ENCODE peak calls at places on chromosomes 6 and 20, in seven cellular contexts. One of them, this sample, is unnamed. For H3K9me3, the result is how much of the 10 kb centered on the place peaks cover.

GRCh38 chr20:44079968-44080560 is 106.9 kb downstream of the JPH2 start:
- DNase-seq in lower lobe of right lung: no peak
- DNase-seq in CD8-positive, alpha-beta memory T cell: no peak
- DNase-seq in aorta: no peak
- DNase-seq in HAP-1: no peak
- DNase-seq in heart left ventricle: no peak
- DNase-seq in CD4-positive, alpha-beta T cell: no peak
- DNase-seq in this sample: no peak

GRCh38 chr20:1293641-1294379 is 27.7 kb downstream of the SNPH start:
- DNase-seq in lower lobe of right lung: no peak
- DNase-seq in CD8-positive, alpha-beta memory T cell: no peak
- DNase-seq in aorta: no peak
- DNase-seq in HAP-1: no peak
- DNase-seq in heart left ventricle: no peak
- DNase-seq in CD4-positive, alpha-beta T cell: no peak
- DNase-seq in this sample: no peak

GRCh38 chr20:15708984-15709598 is 864.2 kb downstream of the KIF16B start:
- DNase-seq in lower lobe of right lung: peak
- DNase-seq in CD8-positive, alpha-beta memory T cell: no peak
- DNase-seq in aorta: peak
- DNase-seq in HAP-1: peak
- DNase-seq in heart left ventricle: no peak
- DNase-seq in CD4-positive, alpha-beta T cell: no peak
- DNase-seq in this sample: no peak

GRCh38 chr6:89984926-89985743 is 90.9 kb downstream of the GJA10 start:
- DNase-seq in lower lobe of right lung: peak
- DNase-seq in CD8-positive, alpha-beta memory T cell: no peak
- DNase-seq in aorta: peak
- DNase-seq in HAP-1: peak
- DNase-seq in heart left ventricle: peak
- DNase-seq in CD4-positive, alpha-beta T cell: no peak
- DNase-seq in this sample: no peak

GRCh38 chr20:38231786-38232130 is 28.8 kb downstream of the KIAA1755 start:
- DNase-seq in lower lobe of right lung: no peak
- DNase-seq in CD8-positive, alpha-beta memory T cell: no peak
- DNase-seq in aorta: peak
- DNase-seq in HAP-1: no peak
- DNase-seq in heart left ventricle: peak
- DNase-seq in CD4-positive, alpha-beta T cell: no peak
- DNase-seq in this sample: no peak

GRCh38 chr20:9323622-9324021 is 190.8 kb upstream of the LAMP5 start:
- DNase-seq in lower lobe of right lung: no peak
- DNase-seq in CD8-positive, alpha-beta memory T cell: no peak
- DNase-seq in aorta: no peak
- DNase-seq in HAP-1: peak
- DNase-seq in heart left ventricle: no peak
- DNase-seq in CD4-positive, alpha-beta T cell: no peak
- DNase-seq in this sample: no peak

GRCh38 chr6:142913511-142914047 is 31.4 kb downstream of the HIVEP2 start:
- DNase-seq in lower lobe of right lung: no peak
- DNase-seq in CD8-positive, alpha-beta memory T cell: peak
- DNase-seq in aorta: no peak
- DNase-seq in HAP-1: no peak
- DNase-seq in heart left ventricle: no peak
- DNase-seq in CD4-positive, alpha-beta T cell: peak
- DNase-seq in this sample: peak

GRCh38 chr6:168374051-168374502 is 54.5 kb upstream of the DACT2 start:
- DNase-seq in lower lobe of right lung: no peak
- DNase-seq in CD8-positive, alpha-beta memory T cell: no peak
- DNase-seq in aorta: no peak
- DNase-seq in HAP-1: no peak
- DNase-seq in heart left ventricle: no peak
- DNase-seq in CD4-positive, alpha-beta T cell: no peak
- DNase-seq in this sample: no peak

GRCh38 chr6:41371992-41372525 is 36.7 kb downstream of the NCR2 start:
- DNase-seq in lower lobe of right lung: no peak
- DNase-seq in CD8-positive, alpha-beta memory T cell: no peak
- DNase-seq in aorta: no peak
- DNase-seq in HAP-1: peak
- DNase-seq in heart left ventricle: no peak
- DNase-seq in CD4-positive, alpha-beta T cell: no peak
- DNase-seq in this sample: no peak

GRCh38 chr6:77178821-77179220 is 284.5 kb downstream of the HTR1B start:
- DNase-seq in lower lobe of right lung: no peak
- DNase-seq in CD8-positive, alpha-beta memory T cell: no peak
- DNase-seq in aorta: no peak
- DNase-seq in HAP-1: no peak
- DNase-seq in heart left ventricle: no peak
- DNase-seq in CD4-positive, alpha-beta T cell: no peak
- DNase-seq in this sample: no peak

GRCh38 chr6:1962201-1962600 is 283.2 kb downstream of the GMDS start:
- DNase-seq in lower lobe of right lung: no peak
- DNase-seq in CD8-positive, alpha-beta memory T cell: no peak
- DNase-seq in aorta: no peak
- DNase-seq in HAP-1: no peak
- DNase-seq in heart left ventricle: no peak
- DNase-seq in CD4-positive, alpha-beta T cell: no peak
- DNase-seq in this sample: no peak

GRCh38 chr20:55893031-55893430 is 112.3 kb downstream of the CBLN4 start:
- DNase-seq in lower lobe of right lung: no peak
- DNase-seq in CD8-positive, alpha-beta memory T cell: no peak
- DNase-seq in aorta: no peak
- DNase-seq in HAP-1: no peak
- DNase-seq in heart left ventricle: no peak
- DNase-seq in CD4-positive, alpha-beta T cell: no peak
- DNase-seq in this sample: no peak

GRCh38 chr6:158625881-158626305 is 18.6 kb downstream of the DYNLT1 start:
- DNase-seq in lower lobe of right lung: no peak
- DNase-seq in CD8-positive, alpha-beta memory T cell: no peak
- DNase-seq in aorta: no peak
- DNase-seq in HAP-1: no peak
- DNase-seq in heart left ventricle: no peak
- DNase-seq in CD4-positive, alpha-beta T cell: no peak
- DNase-seq in this sample: no peak

GRCh38 chr6:692356-692851 is 535 bp downstream of the EXOC2 start:
- DNase-seq in lower lobe of right lung: peak
- DNase-seq in CD8-positive, alpha-beta memory T cell: peak
- DNase-seq in aorta: peak
- DNase-seq in HAP-1: peak
- DNase-seq in heart left ventricle: no peak
- DNase-seq in CD4-positive, alpha-beta T cell: peak
- DNase-seq in this sample: peak

GRCh38 chr6:39166918-39167301 is 51.9 kb upstream of the SAYSD1 start:
- DNase-seq in lower lobe of right lung: no peak
- DNase-seq in CD8-positive, alpha-beta memory T cell: no peak
- DNase-seq in aorta: no peak
- DNase-seq in HAP-1: no peak
- DNase-seq in heart left ventricle: no peak
- DNase-seq in CD4-positive, alpha-beta T cell: no peak
- DNase-seq in this sample: no peak

GRCh38 chr6:106417572-106418147 is 57.1 kb downstream of the CRYBG1 start:
- DNase-seq in lower lobe of right lung: no peak
- DNase-seq in CD8-positive, alpha-beta memory T cell: no peak
- DNase-seq in aorta: no peak
- DNase-seq in HAP-1: no peak
- DNase-seq in heart left ventricle: no peak
- DNase-seq in CD4-positive, alpha-beta T cell: no peak
- DNase-seq in this sample: no peak

GRCh38 chr6:161557333-161558107 is 283.7 kb upstream of the AGPAT4 start:
- DNase-seq in lower lobe of right lung: no peak
- DNase-seq in CD8-positive, alpha-beta memory T cell: no peak
- DNase-seq in aorta: no peak
- DNase-seq in HAP-1: no peak
- DNase-seq in heart left ventricle: no peak
- DNase-seq in CD4-positive, alpha-beta T cell: no peak
- DNase-seq in this sample: no peak

GRCh38 chr20:19828233-19828632 is 70.2 kb downstream of the RIN2 start:
- DNase-seq in lower lobe of right lung: no peak
- DNase-seq in CD8-positive, alpha-beta memory T cell: no peak
- DNase-seq in aorta: no peak
- DNase-seq in HAP-1: no peak
- DNase-seq in heart left ventricle: no peak
- DNase-seq in CD4-positive, alpha-beta T cell: no peak
- DNase-seq in this sample: no peak

GRCh38 chr20:14288341-14289330 is 48.8 kb downstream of the FLRT3 start:
- DNase-seq in lower lobe of right lung: no peak
- DNase-seq in CD8-positive, alpha-beta memory T cell: no peak
- DNase-seq in aorta: no peak
- DNase-seq in HAP-1: no peak
- DNase-seq in heart left ventricle: no peak
- DNase-seq in CD4-positive, alpha-beta T cell: no peak
- DNase-seq in this sample: no peak

GRCh38 chr6:151413372-151414145 is 22.2 kb upstream of the ZBTB2 start:
- DNase-seq in lower lobe of right lung: no peak
- DNase-seq in CD8-positive, alpha-beta memory T cell: peak
- DNase-seq in aorta: no peak
- DNase-seq in HAP-1: no peak
- DNase-seq in heart left ventricle: no peak
- DNase-seq in CD4-positive, alpha-beta T cell: peak
- DNase-seq in this sample: no peak

GRCh38 chr20:1465470-1466210 is 1.0 kb downstream of the NSFL1C start:
- DNase-seq in lower lobe of right lung: no peak
- DNase-seq in CD8-positive, alpha-beta memory T cell: no peak
- DNase-seq in aorta: no peak
- DNase-seq in HAP-1: no peak
- DNase-seq in heart left ventricle: no peak
- DNase-seq in CD4-positive, alpha-beta T cell: no peak
- DNase-seq in this sample: no peak

GRCh38 chr6:123213921-123214320 is 217.9 kb downstream of the CLVS2 start:
- DNase-seq in lower lobe of right lung: no peak
- DNase-seq in CD8-positive, alpha-beta memory T cell: no peak
- DNase-seq in aorta: no peak
- DNase-seq in HAP-1: no peak
- DNase-seq in heart left ventricle: no peak
- DNase-seq in CD4-positive, alpha-beta T cell: no peak
- DNase-seq in this sample: no peak
- H3K9me3 ChIP-seq in lower lobe of right lung: under half
- H3K9me3 ChIP-seq in CD8-positive, alpha-beta memory T cell: under half
- H3K9me3 ChIP-seq in aorta: under half
- H3K9me3 ChIP-seq in HAP-1: under half
- H3K9me3 ChIP-seq in heart left ventricle: under half
- H3K9me3 ChIP-seq in CD4-positive, alpha-beta T cell: under half
- H3K9me3 ChIP-seq in this sample: under half

DNA sequence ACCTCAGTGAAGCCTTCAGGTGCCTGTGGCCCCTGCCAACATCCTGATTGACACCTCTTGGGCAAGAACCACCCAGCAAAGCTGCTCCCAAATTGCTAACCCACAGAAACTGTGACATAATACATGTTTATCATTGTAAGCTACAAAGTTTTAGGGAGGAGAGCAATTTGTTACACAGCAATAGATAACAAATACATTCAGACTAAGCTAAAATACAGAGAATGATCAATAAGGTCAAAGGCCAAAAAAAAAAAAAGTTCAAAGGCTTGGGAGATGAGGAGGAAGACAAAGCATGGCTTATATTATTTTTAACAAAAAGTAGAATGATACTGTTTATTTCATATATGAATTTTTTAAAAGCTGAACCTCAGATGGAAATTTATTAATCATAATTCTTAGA is 105.9 kb downstream of the ID4 start:
- DNase-seq in lower lobe of right lung: no peak
- DNase-seq in CD8-positive, alpha-beta memory T cell: no peak
- DNase-seq in aorta: no peak
- DNase-seq in HAP-1: no peak
- DNase-seq in heart left ventricle: no peak
- DNase-seq in CD4-positive, alpha-beta T cell: no peak
- DNase-seq in this sample: no peak
- H3K9me3 ChIP-seq in lower lobe of right lung: under half
- H3K9me3 ChIP-seq in CD8-positive, alpha-beta memory T cell: under half
- H3K9me3 ChIP-seq in aorta: under half
- H3K9me3 ChIP-seq in HAP-1: under half
- H3K9me3 ChIP-seq in heart left ventricle: under half
- H3K9me3 ChIP-seq in CD4-positive, alpha-beta T cell: under half
- H3K9me3 ChIP-seq in this sample: under half

GRCh38 chr20:63522981-63523611 is 2.5 kb downstream of the PPDPF start:
- DNase-seq in lower lobe of right lung: peak
- DNase-seq in CD8-positive, alpha-beta memory T cell: peak
- DNase-seq in aorta: no peak
- DNase-seq in HAP-1: no peak
- DNase-seq in heart left ventricle: no peak
- DNase-seq in CD4-positive, alpha-beta T cell: no peak
- DNase-seq in this sample: no peak

GRCh38 chr20:63527184-63527583 is 6.6 kb downstream of the PPDPF start:
- DNase-seq in lower lobe of right lung: no peak
- DNase-seq in CD8-positive, alpha-beta memory T cell: peak
- DNase-seq in aorta: no peak
- DNase-seq in HAP-1: no peak
- DNase-seq in heart left ventricle: no peak
- DNase-seq in CD4-positive, alpha-beta T cell: no peak
- DNase-seq in this sample: no peak

GRCh38 chr20:63529180-63529860 is 7.9 kb downstream of the PTK6 start:
- DNase-seq in lower lobe of right lung: no peak
- DNase-seq in CD8-positive, alpha-beta memory T cell: peak
- DNase-seq in aorta: no peak
- DNase-seq in HAP-1: no peak
- DNase-seq in heart left ventricle: no peak
- DNase-seq in CD4-positive, alpha-beta T cell: no peak
- DNase-seq in this sample: no peak

GRCh38 chr20:63525185-63525584 is 4.6 kb downstream of the PPDPF start:
- DNase-seq in lower lobe of right lung: no peak
- DNase-seq in CD8-positive, alpha-beta memory T cell: no peak
- DNase-seq in aorta: no peak
- DNase-seq in HAP-1: no peak
- DNase-seq in heart left ventricle: no peak
- DNase-seq in CD4-positive, alpha-beta T cell: no peak
- DNase-seq in this sample: no peak

DNA sequence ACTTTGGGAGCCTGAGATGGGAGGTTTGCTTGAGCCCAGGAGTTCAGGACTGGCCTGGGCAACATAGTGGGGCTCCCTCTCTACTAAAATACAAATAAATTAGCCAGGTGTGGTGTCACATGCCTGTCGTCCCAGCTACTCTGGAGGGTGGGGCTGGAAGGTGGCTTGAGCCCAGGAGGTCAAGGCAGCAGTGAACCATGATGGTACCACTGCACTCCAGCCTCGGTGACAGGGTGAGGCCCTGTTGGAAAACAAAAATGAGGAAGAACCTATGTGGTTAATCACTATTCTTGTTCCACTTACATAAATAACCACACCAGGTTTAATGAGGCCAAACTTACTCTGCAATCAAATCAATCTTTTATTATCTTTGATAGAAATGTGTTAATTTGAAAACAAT is 5.4 kb downstream of the PPDPF start:
- DNase-seq in lower lobe of right lung: no peak
- DNase-seq in CD8-positive, alpha-beta memory T cell: peak
- DNase-seq in aorta: no peak
- DNase-seq in HAP-1: no peak
- DNase-seq in heart left ventricle: no peak
- DNase-seq in CD4-positive, alpha-beta T cell: no peak
- DNase-seq in this sample: no peak
- H3K9me3 ChIP-seq in lower lobe of right lung: under half
- H3K9me3 ChIP-seq in CD8-positive, alpha-beta memory T cell: under half
- H3K9me3 ChIP-seq in aorta: under half
- H3K9me3 ChIP-seq in HAP-1: under half
- H3K9me3 ChIP-seq in heart left ventricle: under half
- H3K9me3 ChIP-seq in CD4-positive, alpha-beta T cell: under half
- H3K9me3 ChIP-seq in this sample: under half

DNA sequence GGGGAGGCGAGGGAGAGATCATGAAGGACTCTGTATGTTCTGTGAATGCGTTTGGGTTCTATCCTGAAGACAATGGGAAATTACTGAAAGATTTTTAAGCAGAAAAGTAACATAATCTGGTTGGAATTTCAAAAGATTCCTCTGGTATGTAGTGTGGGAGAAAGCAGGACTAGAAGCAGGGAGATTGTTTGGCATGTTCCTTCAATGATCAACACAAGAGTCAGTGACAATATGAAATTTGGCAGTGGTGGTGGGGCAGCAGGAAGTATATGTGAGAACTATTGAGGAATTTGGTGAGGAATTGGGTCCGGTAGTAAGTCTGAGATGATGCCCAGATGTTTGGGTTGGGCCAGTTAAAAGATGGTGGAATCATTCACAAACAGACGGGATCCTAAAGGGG is 348.7 kb downstream of the CD83 start:
- DNase-seq in lower lobe of right lung: no peak
- DNase-seq in CD8-positive, alpha-beta memory T cell: no peak
- DNase-seq in aorta: no peak
- DNase-seq in HAP-1: no peak
- DNase-seq in heart left ventricle: no peak
- DNase-seq in CD4-positive, alpha-beta T cell: no peak
- DNase-seq in this sample: no peak
- H3K9me3 ChIP-seq in lower lobe of right lung: under half
- H3K9me3 ChIP-seq in CD8-positive, alpha-beta memory T cell: under half
- H3K9me3 ChIP-seq in aorta: under half
- H3K9me3 ChIP-seq in HAP-1: under half
- H3K9me3 ChIP-seq in heart left ventricle: under half
- H3K9me3 ChIP-seq in CD4-positive, alpha-beta T cell: under half
- H3K9me3 ChIP-seq in this sample: under half

This sample was measured in T-helper 17 cell.